ENCODE peak calls at places on chromosomes 12 and 14, in five cellular contexts. One of them, this sample, is unnamed.

GRCh38 chr14:88013750-88014349 is 8.9 kb downstream of the GPR65 start:
- DNase-seq in neural crest cell: peak; percentile 63
- DNase-seq in GM23338: peak; percentile 83
- DNase-seq in breast epithelium: peak; percentile 59
- DNase-seq in Calu3: peak; percentile 72
- DNase-seq in this sample: peak; percentile 61

GRCh38 chr14:19743256-19743655 is at the start of gene OR4Q3:
- DNase-seq in neural crest cell: no peak
- DNase-seq in GM23338: no peak
- DNase-seq in breast epithelium: no peak
- DNase-seq in Calu3: no peak
- DNase-seq in this sample: no peak

GRCh38 chr12:29547151-29547561 is 49.7 kb upstream of the OVCH1 start:
- DNase-seq in Calu3: no peak
- DNase-seq in GM23338: peak; percentile 51
- DNase-seq in neural crest cell: no peak
- DNase-seq in breast epithelium: no peak
- DNase-seq in this sample: no peak

GRCh38 chr14:100838493-100839440 is 12.8 kb downstream of the MEG3 start:
- DNase-seq in breast epithelium: no peak
- DNase-seq in GM23338: no peak
- DNase-seq in neural crest cell: no peak
- DNase-seq in Calu3: no peak
- DNase-seq in this sample: no peak

GRCh38 chr14:70640938-70641547 is 673 bp upstream of the TTC9 start:
- DNase-seq in GM23338: peak; percentile 52
- DNase-seq in Calu3: peak; percentile 40
- DNase-seq in neural crest cell: no peak
- DNase-seq in breast epithelium: no peak
- DNase-seq in this sample: no peak

GRCh38 chr12:7966558-7966957 is 30.6 kb upstream of the SLC2A3 start:
- DNase-seq in Calu3: no peak
- DNase-seq in neural crest cell: no peak
- DNase-seq in breast epithelium: no peak
- DNase-seq in GM23338: no peak
- DNase-seq in this sample: no peak

GRCh38 chr14:105589161-105589925 is 63.0 kb downstream of the TMEM121 start:
- DNase-seq in Calu3: no peak
- DNase-seq in breast epithelium: no peak
- DNase-seq in neural crest cell: no peak
- DNase-seq in GM23338: no peak
- DNase-seq in this sample: no peak

GRCh38 chr14:75084513-75084912 is 15.1 kb downstream of the ZC2HC1C start:
- DNase-seq in neural crest cell: no peak
- DNase-seq in breast epithelium: no peak
- DNase-seq in Calu3: no peak
- DNase-seq in GM23338: no peak
- DNase-seq in this sample: no peak

GRCh38 chr14:56199095-56199975 is 81.1 kb downstream of the PELI2 start:
- DNase-seq in neural crest cell: no peak
- DNase-seq in breast epithelium: no peak
- DNase-seq in Calu3: no peak
- DNase-seq in GM23338: no peak
- DNase-seq in this sample: peak; percentile 98

GRCh38 chr12:93592641-93593396 is 20.3 kb downstream of the SOCS2 start:
- DNase-seq in neural crest cell: no peak
- DNase-seq in GM23338: no peak
- DNase-seq in Calu3: no peak
- DNase-seq in breast epithelium: no peak
- DNase-seq in this sample: no peak

GRCh38 chr14:81511110-81511900 is 22.3 kb downstream of the SEL1L start:
- DNase-seq in neural crest cell: no peak
- DNase-seq in Calu3: no peak
- DNase-seq in breast epithelium: no peak
- DNase-seq in GM23338: no peak
- DNase-seq in this sample: no peak

GRCh38 chr14:93894992-93895391 is 32.2 kb upstream of the FAM181A start:
- DNase-seq in neural crest cell: no peak
- DNase-seq in breast epithelium: no peak
- DNase-seq in GM23338: peak; percentile 67
- DNase-seq in Calu3: no peak
- DNase-seq in this sample: no peak

GRCh38 chr14:33596211-33597080 is 354.4 kb downstream of the EGLN3 start:
- DNase-seq in breast epithelium: no peak
- DNase-seq in neural crest cell: no peak
- DNase-seq in Calu3: no peak
- DNase-seq in GM23338: no peak
- DNase-seq in this sample: no peak

GRCh38 chr14:78075610-78076277 is 94.4 kb upstream of the NRXN3 start:
- DNase-seq in Calu3: no peak
- DNase-seq in breast epithelium: no peak
- DNase-seq in neural crest cell: no peak
- DNase-seq in GM23338: no peak
- DNase-seq in this sample: no peak

GRCh38 chr12:42798811-42799438 is 209.4 kb upstream of the PRICKLE1 start:
- DNase-seq in neural crest cell: no peak
- DNase-seq in GM23338: no peak
- DNase-seq in Calu3: no peak
- DNase-seq in breast epithelium: no peak
- DNase-seq in this sample: peak; percentile 25

GRCh38 chr12:95336387-95337067 is 118.9 kb downstream of the VEZT start:
- DNase-seq in Calu3: peak; percentile 85
- DNase-seq in breast epithelium: peak; percentile 69
- DNase-seq in GM23338: peak; percentile 94
- DNase-seq in neural crest cell: peak; percentile 61
- DNase-seq in this sample: peak; percentile 79

GRCh38 chr12:104596128-104596799 is 139.5 kb downstream of the CHST11 start:
- DNase-seq in Calu3: no peak
- DNase-seq in GM23338: no peak
- DNase-seq in neural crest cell: no peak
- DNase-seq in breast epithelium: no peak
- DNase-seq in this sample: peak; percentile 84

GRCh38 chr14:34665785-34666425 is 36.0 kb upstream of the SNX6 start:
- DNase-seq in neural crest cell: no peak
- DNase-seq in Calu3: no peak
- DNase-seq in breast epithelium: no peak
- DNase-seq in GM23338: no peak
- DNase-seq in this sample: peak; percentile 72

GRCh38 chr14:24129410-24129998 is 955 bp upstream of the FITM1 start:
- DNase-seq in neural crest cell: no peak
- DNase-seq in GM23338: no peak
- DNase-seq in Calu3: no peak
- DNase-seq in breast epithelium: no peak
- DNase-seq in this sample: no peak

GRCh38 chr12:64452559-64453329 is 824 bp downstream of the TBK1 start:
- DNase-seq in breast epithelium: no peak
- DNase-seq in neural crest cell: no peak
- DNase-seq in Calu3: peak; percentile 49
- DNase-seq in GM23338: peak; percentile 21
- DNase-seq in this sample: peak; percentile 83

GRCh38 chr12:94795520-94795919 is 145.2 kb upstream of the TMCC3 start:
- DNase-seq in Calu3: no peak
- DNase-seq in neural crest cell: no peak
- DNase-seq in GM23338: peak; percentile 52
- DNase-seq in breast epithelium: no peak
- DNase-seq in this sample: peak; percentile 36

GRCh38 chr12:2481951-2482350 is 312.8 kb upstream of the FKBP4 start:
- DNase-seq in GM23338: no peak
- DNase-seq in neural crest cell: no peak
- DNase-seq in breast epithelium: no peak
- DNase-seq in Calu3: no peak
- DNase-seq in this sample: no peak

GRCh38 chr12:1216560-1216959 is 225.5 kb downstream of the ERC1 start:
- DNase-seq in neural crest cell: no peak
- DNase-seq in Calu3: no peak
- DNase-seq in breast epithelium: no peak
- DNase-seq in GM23338: no peak
- DNase-seq in this sample: no peak

GRCh38 chr12:1830401-1830845 is 10.1 kb downstream of the LRTM2 start:
- DNase-seq in Calu3: no peak
- DNase-seq in breast epithelium: no peak
- DNase-seq in neural crest cell: no peak
- DNase-seq in GM23338: no peak
- DNase-seq in this sample: no peak

GRCh38 chr12:64390275-64390851 is at the start of gene C12orf56:
- DNase-seq in Calu3: peak; percentile 74
- DNase-seq in neural crest cell: peak; percentile 11
- DNase-seq in GM23338: peak; percentile 91
- DNase-seq in breast epithelium: no peak
- DNase-seq in this sample: no peak

GRCh38 chr14:92539875-92540274 is 26.3 kb downstream of the RIN3 start:
- DNase-seq in neural crest cell: no peak
- DNase-seq in Calu3: no peak
- DNase-seq in GM23338: no peak
- DNase-seq in breast epithelium: no peak
- DNase-seq in this sample: no peak

GRCh38 chr14:73998736-73999135 is 20.4 kb downstream of the ENTPD5 start:
- DNase-seq in breast epithelium: no peak
- DNase-seq in neural crest cell: no peak
- DNase-seq in GM23338: no peak
- DNase-seq in Calu3: no peak
- DNase-seq in this sample: no peak

GRCh38 chr12:39272934-39273770 is 169.8 kb downstream of the KIF21A start:
- DNase-seq in breast epithelium: no peak
- DNase-seq in Calu3: peak; percentile 52
- DNase-seq in GM23338: peak; percentile 70
- DNase-seq in neural crest cell: peak; percentile 40
- DNase-seq in this sample: peak; percentile 17
- TF ChIP-seq CTCF in breast epithelium: no peak
- TF ChIP-seq CTCF in Calu3: no peak
- TF ChIP-seq CTCF in GM23338: peak; percentile 68
- TF ChIP-seq CTCF in neural crest cell: peak; percentile 80
- TF ChIP-seq CTCF in this sample: peak; percentile 83

GRCh38 chr12:67943295-67943892 is 45.9 kb upstream of the IFNG-AS1 start:
- DNase-seq in breast epithelium: no peak
- DNase-seq in Calu3: peak; percentile 72
- DNase-seq in neural crest cell: peak; percentile 66
- DNase-seq in GM23338: peak; percentile 80
- DNase-seq in this sample: peak; percentile 72

GRCh38 chr12:67942704-67943103 is 46.5 kb upstream of the IFNG-AS1 start:
- DNase-seq in neural crest cell: no peak
- DNase-seq in GM23338: no peak
- DNase-seq in breast epithelium: no peak
- DNase-seq in Calu3: no peak
- DNase-seq in this sample: no peak

GRCh38 chr12:67940780-67941243 is 48.4 kb upstream of the IFNG-AS1 start:
- DNase-seq in Calu3: peak; percentile 37
- DNase-seq in GM23338: no peak
- DNase-seq in breast epithelium: no peak
- DNase-seq in neural crest cell: no peak
- DNase-seq in this sample: peak; percentile 67

GRCh38 chr12:67939611-67940010 is 49.6 kb upstream of the IFNG-AS1 start:
- DNase-seq in breast epithelium: no peak
- DNase-seq in neural crest cell: no peak
- DNase-seq in GM23338: no peak
- DNase-seq in Calu3: no peak
- DNase-seq in this sample: no peak

DNA sequence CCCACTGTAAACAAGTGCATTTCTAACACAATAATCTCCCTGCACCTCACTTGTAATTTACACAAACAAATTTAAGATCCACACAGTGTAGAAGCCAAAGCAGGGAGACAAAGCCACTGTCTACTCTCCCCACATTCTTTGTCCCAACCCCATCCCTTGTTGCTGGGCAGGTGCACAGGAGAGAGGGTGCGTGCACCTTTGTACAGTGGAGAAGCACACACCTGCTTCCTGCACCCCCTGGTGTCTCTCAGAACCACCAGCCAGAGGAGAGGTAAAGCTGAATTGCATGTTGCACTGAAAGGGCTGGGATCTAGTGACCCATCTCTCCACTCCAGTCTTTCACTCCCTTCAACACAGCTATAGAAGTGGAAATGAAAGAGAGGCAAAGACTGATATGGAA is 51.4 kb upstream of the IFNG-AS1 start:
- DNase-seq in Calu3: no peak
- DNase-seq in breast epithelium: no peak
- DNase-seq in GM23338: no peak
- DNase-seq in neural crest cell: no peak
- DNase-seq in this sample: no peak
- TF ChIP-seq CTCF in Calu3: no peak
- TF ChIP-seq CTCF in breast epithelium: no peak
- TF ChIP-seq CTCF in GM23338: peak; percentile 27
- TF ChIP-seq CTCF in neural crest cell: no peak
- TF ChIP-seq CTCF in this sample: no peak

GRCh38 chr12:131832393-131833231 is 4.4 kb downstream of the MMP17 start:
- DNase-seq in breast epithelium: peak; percentile 72
- DNase-seq in Calu3: peak; percentile 56
- DNase-seq in GM23338: no peak
- DNase-seq in neural crest cell: no peak
- DNase-seq in this sample: peak; percentile 83

GRCh38 chr12:131835616-131836171 is 7.5 kb downstream of the MMP17 start:
- DNase-seq in breast epithelium: no peak
- DNase-seq in Calu3: no peak
- DNase-seq in neural crest cell: no peak
- DNase-seq in GM23338: no peak
- DNase-seq in this sample: no peak

GRCh38 chr12:131833288-131833895 is 5.2 kb downstream of the MMP17 start:
- DNase-seq in neural crest cell: no peak
- DNase-seq in breast epithelium: no peak
- DNase-seq in GM23338: no peak
- DNase-seq in Calu3: no peak
- DNase-seq in this sample: no peak

GRCh38 chr12:131834798-131835615 is 6.8 kb downstream of the MMP17 start:
- DNase-seq in neural crest cell: no peak
- DNase-seq in GM23338: no peak
- DNase-seq in breast epithelium: no peak
- DNase-seq in Calu3: no peak
- DNase-seq in this sample: no peak

DNA sequence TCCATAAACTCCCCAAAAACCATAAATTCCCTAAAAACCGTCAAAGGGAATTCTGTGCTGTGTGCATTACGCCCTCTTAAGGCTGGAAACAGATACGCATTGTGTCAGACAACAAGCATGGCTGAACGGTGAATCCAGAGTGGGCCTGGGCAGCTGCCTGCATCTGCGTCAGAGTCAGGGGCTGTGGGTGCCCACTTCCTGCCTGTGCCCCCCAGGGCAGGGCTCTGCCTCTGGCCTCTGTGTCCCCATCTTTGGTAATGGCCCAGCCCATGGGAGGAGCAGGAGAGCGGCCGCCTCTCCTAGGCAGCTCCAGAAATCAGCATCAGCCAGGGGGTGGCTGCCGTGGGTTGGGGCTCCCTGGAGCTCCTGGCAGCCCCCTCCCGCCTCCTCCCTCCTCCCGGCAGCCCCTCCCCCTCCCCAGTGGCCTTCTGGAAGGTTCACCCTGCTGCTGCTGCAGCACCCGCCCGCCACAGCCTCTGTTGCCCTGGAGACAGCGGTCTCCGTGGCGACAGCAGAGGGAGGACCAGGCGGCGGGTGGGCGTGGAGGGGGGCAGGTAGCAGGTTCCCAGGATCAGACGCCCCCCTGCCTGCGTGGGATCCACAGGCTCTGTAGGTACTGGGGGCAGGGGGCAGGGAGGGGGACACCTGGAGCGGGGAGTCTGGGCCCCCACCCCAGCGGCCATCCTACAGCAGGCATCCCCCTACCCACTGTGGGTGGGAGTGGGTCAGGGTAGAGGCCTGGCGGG is 5.9 kb downstream of the MMP17 start:
- DNase-seq in Calu3: no peak
- DNase-seq in GM23338: peak; percentile 66
- DNase-seq in breast epithelium: no peak
- DNase-seq in neural crest cell: no peak
- DNase-seq in this sample: peak; percentile 18
- TF ChIP-seq CTCF in Calu3: peak; percentile 54
- TF ChIP-seq CTCF in GM23338: peak; percentile 81
- TF ChIP-seq CTCF in breast epithelium: no peak
- TF ChIP-seq CTCF in neural crest cell: peak; percentile 56
- TF ChIP-seq CTCF in this sample: peak; percentile 72

GRCh38 chr12:110906985-110907384 is 13.4 kb downstream of the MYL2 start:
- DNase-seq in Calu3: no peak
- DNase-seq in neural crest cell: no peak
- DNase-seq in GM23338: no peak
- DNase-seq in breast epithelium: no peak
- DNase-seq in this sample: no peak
- TF ChIP-seq CTCF in Calu3: no peak
- TF ChIP-seq CTCF in neural crest cell: no peak
- TF ChIP-seq CTCF in GM23338: no peak
- TF ChIP-seq CTCF in breast epithelium: no peak
- TF ChIP-seq CTCF in this sample: no peak